ENCODE peak calls at places on chromosomes 4 and X, in eight cellular contexts. One of them, this sample, is unnamed.

GRCh38 chrX:49106930-49107329 is 16.6 kb downstream of the GPKOW start:
- DNase-seq in foreskin fibroblast: peak
- DNase-seq in transverse colon: no peak
- DNase-seq in cardiac fibroblast: peak
- DNase-seq in right lobe of liver: peak
- DNase-seq in IMR-90: peak
- DNase-seq in tibial artery: no peak
- DNase-seq in fibroblast of pulmonary artery: peak
- DNase-seq in this sample: no peak

GRCh38 chr4:42149004-42149403 is 3.5 kb downstream of the BEND4 start:
- DNase-seq in transverse colon: no peak
- DNase-seq in tibial artery: no peak
- DNase-seq in right lobe of liver: no peak
- DNase-seq in fibroblast of pulmonary artery: no peak
- DNase-seq in foreskin fibroblast: no peak
- DNase-seq in IMR-90: no peak
- DNase-seq in cardiac fibroblast: no peak
- DNase-seq in this sample: no peak

GRCh38 chrX:65451663-65452062 is 82.9 kb downstream of the LAS1L start:
- DNase-seq in right lobe of liver: no peak
- DNase-seq in cardiac fibroblast: peak
- DNase-seq in fibroblast of pulmonary artery: peak
- DNase-seq in transverse colon: peak
- DNase-seq in IMR-90: peak
- DNase-seq in foreskin fibroblast: no peak
- DNase-seq in tibial artery: no peak
- DNase-seq in this sample: no peak

GRCh38 chr4:109179089-109179488 is 123.4 kb downstream of the COL25A1 start:
- DNase-seq in tibial artery: no peak
- DNase-seq in foreskin fibroblast: no peak
- DNase-seq in cardiac fibroblast: no peak
- DNase-seq in right lobe of liver: no peak
- DNase-seq in transverse colon: no peak
- DNase-seq in fibroblast of pulmonary artery: no peak
- DNase-seq in IMR-90: no peak
- DNase-seq in this sample: no peak

GRCh38 chrX:21295246-21295820 is 78.9 kb upstream of the CNKSR2 start:
- DNase-seq in fibroblast of pulmonary artery: no peak
- DNase-seq in foreskin fibroblast: no peak
- DNase-seq in tibial artery: no peak
- DNase-seq in transverse colon: no peak
- DNase-seq in IMR-90: no peak
- DNase-seq in right lobe of liver: no peak
- DNase-seq in cardiac fibroblast: no peak
- DNase-seq in this sample: no peak

GRCh38 chr4:31518796-31519250 is 798.7 kb downstream of the PCDH7 start:
- DNase-seq in fibroblast of pulmonary artery: peak
- DNase-seq in tibial artery: no peak
- DNase-seq in foreskin fibroblast: no peak
- DNase-seq in right lobe of liver: no peak
- DNase-seq in cardiac fibroblast: peak
- DNase-seq in transverse colon: no peak
- DNase-seq in IMR-90: peak
- DNase-seq in this sample: peak

GRCh38 chr4:154961263-154961662 is 180.2 kb downstream of the RBM46 start:
- DNase-seq in foreskin fibroblast: no peak
- DNase-seq in fibroblast of pulmonary artery: no peak
- DNase-seq in tibial artery: no peak
- DNase-seq in right lobe of liver: no peak
- DNase-seq in IMR-90: no peak
- DNase-seq in cardiac fibroblast: no peak
- DNase-seq in transverse colon: no peak
- DNase-seq in this sample: no peak

GRCh38 chr4:67083496-67083895 is 461.8 kb downstream of the CENPC start:
- DNase-seq in transverse colon: no peak
- DNase-seq in right lobe of liver: no peak
- DNase-seq in IMR-90: no peak
- DNase-seq in fibroblast of pulmonary artery: no peak
- DNase-seq in tibial artery: no peak
- DNase-seq in cardiac fibroblast: no peak
- DNase-seq in foreskin fibroblast: no peak
- DNase-seq in this sample: no peak

GRCh38 chr4:141102367-141102766 is 30.9 kb downstream of the RNF150 start:
- DNase-seq in transverse colon: no peak
- DNase-seq in cardiac fibroblast: peak
- DNase-seq in tibial artery: no peak
- DNase-seq in IMR-90: peak
- DNase-seq in foreskin fibroblast: peak
- DNase-seq in right lobe of liver: no peak
- DNase-seq in fibroblast of pulmonary artery: peak
- DNase-seq in this sample: peak

GRCh38 chr4:160319221-160319867 is 1216.5 kb downstream of the RAPGEF2 start:
- DNase-seq in right lobe of liver: no peak
- DNase-seq in cardiac fibroblast: no peak
- DNase-seq in transverse colon: no peak
- DNase-seq in tibial artery: no peak
- DNase-seq in IMR-90: no peak
- DNase-seq in foreskin fibroblast: no peak
- DNase-seq in fibroblast of pulmonary artery: peak
- DNase-seq in this sample: peak

GRCh38 chrX:45063319-45064095 is 137.2 kb downstream of the DIPK2B start:
- DNase-seq in fibroblast of pulmonary artery: peak
- DNase-seq in cardiac fibroblast: no peak
- DNase-seq in transverse colon: no peak
- DNase-seq in tibial artery: no peak
- DNase-seq in IMR-90: peak
- DNase-seq in right lobe of liver: peak
- DNase-seq in foreskin fibroblast: no peak
- DNase-seq in this sample: peak

GRCh38 chr4:151567056-151567455 is 158.1 kb downstream of the FHIP1A start:
- DNase-seq in tibial artery: no peak
- DNase-seq in fibroblast of pulmonary artery: no peak
- DNase-seq in cardiac fibroblast: no peak
- DNase-seq in transverse colon: no peak
- DNase-seq in right lobe of liver: no peak
- DNase-seq in IMR-90: no peak
- DNase-seq in foreskin fibroblast: no peak
- DNase-seq in this sample: no peak

GRCh38 chrX:22135171-22135711 is 103.1 kb downstream of the PHEX start:
- DNase-seq in IMR-90: peak
- DNase-seq in cardiac fibroblast: peak
- DNase-seq in fibroblast of pulmonary artery: peak
- DNase-seq in foreskin fibroblast: peak
- DNase-seq in tibial artery: no peak
- DNase-seq in right lobe of liver: no peak
- DNase-seq in transverse colon: no peak
- DNase-seq in this sample: peak

GRCh38 chr4:113776016-113776415 is 14.5 kb upstream of the CAMK2D start:
- DNase-seq in tibial artery: no peak
- DNase-seq in IMR-90: no peak
- DNase-seq in cardiac fibroblast: no peak
- DNase-seq in foreskin fibroblast: no peak
- DNase-seq in right lobe of liver: no peak
- DNase-seq in fibroblast of pulmonary artery: no peak
- DNase-seq in transverse colon: no peak
- DNase-seq in this sample: no peak

GRCh38 chr4:113784497-113785254 is 23.1 kb upstream of the CAMK2D start:
- DNase-seq in fibroblast of pulmonary artery: peak
- DNase-seq in right lobe of liver: no peak
- DNase-seq in cardiac fibroblast: peak
- DNase-seq in tibial artery: no peak
- DNase-seq in foreskin fibroblast: peak
- DNase-seq in IMR-90: peak
- DNase-seq in transverse colon: no peak
- DNase-seq in this sample: peak

GRCh38 chr4:113776679-113777078 is 15.1 kb upstream of the CAMK2D start:
- DNase-seq in transverse colon: no peak
- DNase-seq in cardiac fibroblast: no peak
- DNase-seq in right lobe of liver: no peak
- DNase-seq in foreskin fibroblast: no peak
- DNase-seq in tibial artery: no peak
- DNase-seq in IMR-90: no peak
- DNase-seq in fibroblast of pulmonary artery: no peak
- DNase-seq in this sample: no peak

GRCh38 chr4:113783289-113783688 is 21.8 kb upstream of the CAMK2D start:
- DNase-seq in foreskin fibroblast: no peak
- DNase-seq in IMR-90: no peak
- DNase-seq in cardiac fibroblast: no peak
- DNase-seq in tibial artery: no peak
- DNase-seq in right lobe of liver: no peak
- DNase-seq in fibroblast of pulmonary artery: no peak
- DNase-seq in transverse colon: no peak
- DNase-seq in this sample: no peak

GRCh38 chr4:113781439-113782040 is 20.0 kb upstream of the CAMK2D start:
- DNase-seq in right lobe of liver: no peak
- DNase-seq in transverse colon: no peak
- DNase-seq in fibroblast of pulmonary artery: peak
- DNase-seq in cardiac fibroblast: peak
- DNase-seq in IMR-90: peak
- DNase-seq in tibial artery: no peak
- DNase-seq in foreskin fibroblast: no peak
- DNase-seq in this sample: no peak
- TF ChIP-seq CTCF in right lobe of liver: peak
- TF ChIP-seq CTCF in transverse colon: peak
- TF ChIP-seq CTCF in fibroblast of pulmonary artery: peak
- TF ChIP-seq CTCF in cardiac fibroblast: peak
- TF ChIP-seq CTCF in IMR-90: peak
- TF ChIP-seq CTCF in tibial artery: peak
- TF ChIP-seq CTCF in foreskin fibroblast: peak
- TF ChIP-seq CTCF in this sample: peak

GRCh38 chr4:26242451-26242850 is 78.4 kb upstream of the RBPJ start:
- DNase-seq in cardiac fibroblast: no peak
- DNase-seq in fibroblast of pulmonary artery: peak
- DNase-seq in right lobe of liver: no peak
- DNase-seq in IMR-90: peak
- DNase-seq in foreskin fibroblast: no peak
- DNase-seq in transverse colon: no peak
- DNase-seq in tibial artery: no peak
- DNase-seq in this sample: no peak

GRCh38 chr4:26239796-26240195 is 81.0 kb upstream of the RBPJ start:
- DNase-seq in right lobe of liver: no peak
- DNase-seq in fibroblast of pulmonary artery: no peak
- DNase-seq in foreskin fibroblast: peak
- DNase-seq in tibial artery: no peak
- DNase-seq in cardiac fibroblast: no peak
- DNase-seq in IMR-90: no peak
- DNase-seq in transverse colon: no peak
- DNase-seq in this sample: no peak

GRCh38 chr4:26237916-26238315 is 82.9 kb upstream of the RBPJ start:
- DNase-seq in IMR-90: no peak
- DNase-seq in cardiac fibroblast: no peak
- DNase-seq in foreskin fibroblast: no peak
- DNase-seq in fibroblast of pulmonary artery: no peak
- DNase-seq in right lobe of liver: no peak
- DNase-seq in transverse colon: no peak
- DNase-seq in tibial artery: no peak
- DNase-seq in this sample: no peak

GRCh38 chr4:26238426-26238781 is 82.4 kb upstream of the RBPJ start:
- DNase-seq in fibroblast of pulmonary artery: no peak
- DNase-seq in foreskin fibroblast: no peak
- DNase-seq in right lobe of liver: no peak
- DNase-seq in IMR-90: no peak
- DNase-seq in cardiac fibroblast: no peak
- DNase-seq in tibial artery: no peak
- DNase-seq in transverse colon: peak
- DNase-seq in this sample: no peak

DNA sequence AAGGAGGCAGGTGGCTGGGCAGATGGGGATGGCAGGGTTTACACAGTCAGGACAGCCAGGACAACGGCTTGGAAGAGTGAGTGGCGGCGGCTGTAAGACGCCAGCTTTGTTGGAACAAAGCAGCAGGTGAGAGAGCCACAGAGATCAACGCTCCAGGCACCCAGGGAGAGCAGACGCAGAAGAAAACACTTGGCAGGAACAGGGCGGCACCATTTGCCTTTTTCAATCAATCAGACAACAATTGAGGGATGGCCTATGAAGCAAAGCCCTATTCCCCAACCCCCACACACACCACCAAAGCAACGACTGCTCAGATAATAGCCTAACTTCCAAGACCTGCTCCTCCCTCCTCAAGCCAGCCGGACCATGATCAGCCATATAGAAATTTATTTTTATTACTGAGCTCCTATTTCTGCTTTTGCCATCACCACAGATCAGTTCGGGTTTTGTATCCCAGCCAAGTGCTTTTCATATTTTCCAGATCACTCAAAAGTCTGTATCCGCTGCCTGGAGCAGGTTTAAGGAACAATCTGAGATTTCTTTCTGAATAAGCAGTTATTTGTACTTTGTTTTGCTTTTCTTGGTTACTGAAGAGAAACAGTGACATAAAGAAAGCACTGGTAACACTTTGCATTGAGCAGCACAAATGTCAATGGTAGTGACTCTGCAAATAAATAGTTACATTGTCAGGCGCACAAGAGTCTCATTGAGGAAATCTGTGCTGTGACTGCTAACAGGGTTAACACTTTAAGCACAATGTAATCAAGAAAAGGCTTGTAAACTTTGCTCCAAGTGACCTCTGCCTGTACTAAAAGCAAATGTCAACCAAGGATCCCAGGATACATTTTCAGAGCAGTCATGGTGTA is 81.8 kb upstream of the RBPJ start:
- DNase-seq in IMR-90: peak
- DNase-seq in tibial artery: no peak
- DNase-seq in fibroblast of pulmonary artery: peak
- DNase-seq in transverse colon: no peak
- DNase-seq in right lobe of liver: no peak
- DNase-seq in cardiac fibroblast: peak
- DNase-seq in foreskin fibroblast: peak
- DNase-seq in this sample: no peak
- H3K4me3 ChIP-seq in IMR-90: no peak
- H3K4me3 ChIP-seq in tibial artery: peak
- H3K4me3 ChIP-seq in fibroblast of pulmonary artery: no peak
- H3K4me3 ChIP-seq in transverse colon: peak
- H3K4me3 ChIP-seq in right lobe of liver: no peak
- H3K4me3 ChIP-seq in cardiac fibroblast: no peak
- H3K4me3 ChIP-seq in foreskin fibroblast: no peak
- H3K4me3 ChIP-seq in this sample: no peak

GRCh38 chr4:8847764-8848163 is 23.9 kb downstream of the HMX1 start:
- DNase-seq in cardiac fibroblast: no peak
- DNase-seq in IMR-90: no peak
- DNase-seq in fibroblast of pulmonary artery: no peak
- DNase-seq in transverse colon: peak
- DNase-seq in tibial artery: peak
- DNase-seq in right lobe of liver: peak
- DNase-seq in foreskin fibroblast: no peak
- DNase-seq in this sample: no peak
- TF ChIP-seq CTCF in cardiac fibroblast: no peak
- TF ChIP-seq CTCF in IMR-90: no peak
- TF ChIP-seq CTCF in fibroblast of pulmonary artery: no peak
- TF ChIP-seq CTCF in transverse colon: no peak
- TF ChIP-seq CTCF in tibial artery: no peak
- TF ChIP-seq CTCF in right lobe of liver: no peak
- TF ChIP-seq CTCF in foreskin fibroblast: no peak
- TF ChIP-seq CTCF in this sample: no peak

GRCh38 chr4:86948276-86948675 is 13.5 kb downstream of the AFF1 start:
- DNase-seq in foreskin fibroblast: no peak
- DNase-seq in IMR-90: no peak
- DNase-seq in right lobe of liver: no peak
- DNase-seq in transverse colon: no peak
- DNase-seq in tibial artery: no peak
- DNase-seq in fibroblast of pulmonary artery: no peak
- DNase-seq in cardiac fibroblast: no peak
- DNase-seq in this sample: no peak
- H3K4me3 ChIP-seq in foreskin fibroblast: no peak
- H3K4me3 ChIP-seq in IMR-90: no peak
- H3K4me3 ChIP-seq in right lobe of liver: no peak
- H3K4me3 ChIP-seq in transverse colon: no peak
- H3K4me3 ChIP-seq in tibial artery: no peak
- H3K4me3 ChIP-seq in fibroblast of pulmonary artery: no peak
- H3K4me3 ChIP-seq in cardiac fibroblast: no peak
- H3K4me3 ChIP-seq in this sample: no peak

GRCh38 chrX:38192007-38192625 is 28.6 kb downstream of the SRPX start:
- DNase-seq in foreskin fibroblast: no peak
- DNase-seq in cardiac fibroblast: no peak
- DNase-seq in transverse colon: peak
- DNase-seq in right lobe of liver: no peak
- DNase-seq in tibial artery: no peak
- DNase-seq in fibroblast of pulmonary artery: no peak
- DNase-seq in IMR-90: peak
- DNase-seq in this sample: no peak
- TF ChIP-seq CTCF in foreskin fibroblast: peak
- TF ChIP-seq CTCF in cardiac fibroblast: peak
- TF ChIP-seq CTCF in transverse colon: no peak
- TF ChIP-seq CTCF in right lobe of liver: peak
- TF ChIP-seq CTCF in tibial artery: no peak
- TF ChIP-seq CTCF in fibroblast of pulmonary artery: peak
- TF ChIP-seq CTCF in IMR-90: peak
- TF ChIP-seq CTCF in this sample: peak